ENCODE peak calls at places on chromosomes 13 and 19, in six cellular contexts. One of them, this sample, is unnamed.

GRCh38 chr19:47186337-47187022 is 44.5 kb downstream of the BBC3 start:
- DNase-seq in K562: no peak
- DNase-seq in IMR-90: no peak
- DNase-seq in GM12878: peak; percentile 89
- DNase-seq in SK-N-SH: peak; percentile 41
- DNase-seq in HepG2: no peak
- DNase-seq in this sample: no peak

GRCh38 chr13:29954082-29955043 is 103.9 kb upstream of the UBL3 start:
- DNase-seq in K562: no peak
- DNase-seq in IMR-90: no peak
- DNase-seq in GM12878: no peak
- DNase-seq in SK-N-SH: no peak
- DNase-seq in HepG2: no peak
- DNase-seq in this sample: no peak

GRCh38 chr13:59111711-59112110 is 1052.0 kb downstream of the DIAPH3 start:
- DNase-seq in K562: no peak
- DNase-seq in IMR-90: peak; percentile 86
- DNase-seq in GM12878: no peak
- DNase-seq in SK-N-SH: no peak
- DNase-seq in HepG2: no peak
- DNase-seq in this sample: no peak

GRCh38 chr13:42561752-42562467 is 12.0 kb upstream of the TNFSF11 start:
- DNase-seq in K562: no peak
- DNase-seq in IMR-90: no peak
- DNase-seq in GM12878: no peak
- DNase-seq in SK-N-SH: no peak
- DNase-seq in HepG2: no peak
- DNase-seq in this sample: no peak

GRCh38 chr19:48752511-48753365 is at the start of gene FUT1:
- DNase-seq in K562: peak; percentile 61
- DNase-seq in IMR-90: no peak
- DNase-seq in GM12878: no peak
- DNase-seq in SK-N-SH: peak; percentile 82
- DNase-seq in HepG2: no peak
- DNase-seq in this sample: no peak

GRCh38 chr19:18895828-18896341 is at the start of gene CERS1:
- DNase-seq in K562: peak; percentile 91
- DNase-seq in IMR-90: no peak
- DNase-seq in GM12878: no peak
- DNase-seq in SK-N-SH: peak; percentile 95
- DNase-seq in HepG2: no peak
- DNase-seq in this sample: no peak

GRCh38 chr13:112755331-112755730 is 65.5 kb downstream of the ATP11A start:
- DNase-seq in K562: no peak
- DNase-seq in IMR-90: no peak
- DNase-seq in GM12878: no peak
- DNase-seq in SK-N-SH: no peak
- DNase-seq in HepG2: no peak
- DNase-seq in this sample: no peak

GRCh38 chr13:111972261-111972780 is 94.6 kb upstream of the SOX1 start:
- DNase-seq in K562: no peak
- DNase-seq in IMR-90: no peak
- DNase-seq in GM12878: no peak
- DNase-seq in SK-N-SH: no peak
- DNase-seq in HepG2: no peak
- DNase-seq in this sample: no peak

GRCh38 chr13:74367193-74367592 is 233.0 kb upstream of the KLF12 start:
- DNase-seq in K562: no peak
- DNase-seq in IMR-90: no peak
- DNase-seq in GM12878: no peak
- DNase-seq in SK-N-SH: no peak
- DNase-seq in HepG2: no peak
- DNase-seq in this sample: no peak

GRCh38 chr19:18419195-18419698 is at the start of gene SSBP4:
- DNase-seq in K562: peak; percentile 84
- DNase-seq in IMR-90: peak; percentile 70
- DNase-seq in GM12878: no peak
- DNase-seq in SK-N-SH: peak; percentile 97
- DNase-seq in HepG2: peak; percentile 66
- DNase-seq in this sample: no peak

GRCh38 chr19:28409859-28410258 is 803.1 kb downstream of the UQCRFS1 start:
- DNase-seq in K562: no peak
- DNase-seq in IMR-90: no peak
- DNase-seq in GM12878: no peak
- DNase-seq in SK-N-SH: no peak
- DNase-seq in HepG2: no peak
- DNase-seq in this sample: no peak

GRCh38 chr13:82292334-82292733 is 1589.9 kb downstream of the SLITRK1 start:
- DNase-seq in K562: no peak
- DNase-seq in IMR-90: no peak
- DNase-seq in GM12878: no peak
- DNase-seq in SK-N-SH: no peak
- DNase-seq in HepG2: no peak
- DNase-seq in this sample: no peak

GRCh38 chr13:42181381-42181953 is 90.5 kb upstream of the AKAP11 start:
- DNase-seq in K562: no peak
- DNase-seq in IMR-90: no peak
- DNase-seq in GM12878: no peak
- DNase-seq in SK-N-SH: peak; percentile 11
- DNase-seq in HepG2: no peak
- DNase-seq in this sample: no peak

DNA sequence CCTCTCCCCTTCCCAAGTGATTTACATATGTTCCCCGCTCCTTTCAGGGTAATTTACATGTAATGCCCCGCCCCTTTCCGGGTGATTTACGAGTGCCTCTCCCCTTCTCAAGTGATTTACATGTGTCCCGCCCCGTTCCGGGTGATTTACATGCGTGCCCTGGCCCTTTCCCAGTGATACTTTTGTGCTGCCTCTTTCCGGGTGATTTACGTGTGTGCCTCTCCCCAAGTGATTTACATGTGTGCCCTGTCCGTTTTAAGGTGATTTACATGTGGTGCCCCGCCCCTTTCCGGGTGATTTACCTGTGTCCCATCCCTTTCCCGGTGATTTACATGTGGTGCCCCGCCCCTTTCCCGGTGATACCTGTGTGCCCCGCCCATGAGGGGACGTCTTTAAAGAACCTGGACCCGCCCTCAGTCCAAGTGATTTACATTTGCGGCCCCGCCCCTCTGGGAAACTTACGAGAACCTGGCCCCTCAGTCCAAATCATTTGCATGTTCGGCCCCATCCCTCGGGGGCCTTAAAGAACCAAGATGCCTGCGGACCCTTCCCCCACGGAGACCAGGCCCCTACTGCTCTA is 556 bp upstream of the LENG9 start:
- DNase-seq in K562: peak; percentile 74
- DNase-seq in IMR-90: peak; percentile 49
- DNase-seq in GM12878: peak; percentile 96
- DNase-seq in SK-N-SH: peak; percentile 75
- DNase-seq in HepG2: peak; percentile 96
- DNase-seq in this sample: peak; percentile 81
- TF ChIP-seq SMC3 in K562: no peak
- TF ChIP-seq SMC3 in IMR-90: no peak
- TF ChIP-seq SMC3 in GM12878: no peak
- TF ChIP-seq SMC3 in SK-N-SH: no peak
- TF ChIP-seq SMC3 in HepG2: peak; percentile 4
- TF ChIP-seq SMC3 in this sample: no peak

GRCh38 chr13:25679936-25680335 is 308.2 kb downstream of the ATP8A2 start:
- DNase-seq in K562: no peak
- DNase-seq in IMR-90: no peak
- DNase-seq in GM12878: no peak
- DNase-seq in SK-N-SH: no peak
- DNase-seq in HepG2: no peak
- DNase-seq in this sample: no peak

GRCh38 chr13:25677956-25678355 is 306.2 kb downstream of the ATP8A2 start:
- DNase-seq in K562: no peak
- DNase-seq in IMR-90: no peak
- DNase-seq in GM12878: no peak
- DNase-seq in SK-N-SH: no peak
- DNase-seq in HepG2: no peak
- DNase-seq in this sample: no peak

GRCh38 chr13:25679154-25679553 is 307.4 kb downstream of the ATP8A2 start:
- DNase-seq in K562: no peak
- DNase-seq in IMR-90: no peak
- DNase-seq in GM12878: no peak
- DNase-seq in SK-N-SH: no peak
- DNase-seq in HepG2: no peak
- DNase-seq in this sample: no peak

GRCh38 chr13:25675060-25675459 is 303.3 kb downstream of the ATP8A2 start:
- DNase-seq in K562: no peak
- DNase-seq in IMR-90: no peak
- DNase-seq in GM12878: no peak
- DNase-seq in SK-N-SH: no peak
- DNase-seq in HepG2: no peak
- DNase-seq in this sample: no peak

DNA sequence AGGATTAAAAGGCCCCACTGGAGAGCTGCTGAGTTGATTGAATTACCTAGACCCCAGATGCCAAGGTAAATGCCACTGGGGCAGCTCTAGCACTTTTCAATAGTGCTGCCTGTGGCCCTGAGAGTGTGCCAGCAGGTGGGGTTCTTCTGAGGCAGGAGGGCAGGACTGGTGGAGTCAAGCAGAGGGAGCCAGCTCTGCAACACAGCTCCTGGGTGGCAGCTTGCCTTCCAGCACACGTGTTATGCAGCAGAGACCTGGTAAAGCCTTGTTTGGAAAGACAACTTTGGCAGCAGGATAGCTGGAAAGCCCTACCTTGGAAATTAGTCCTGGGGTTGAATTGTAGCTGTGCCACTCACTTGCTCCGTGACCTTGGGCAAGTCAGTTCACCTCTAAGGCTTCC is 306.6 kb downstream of the ATP8A2 start:
- DNase-seq in K562: no peak
- DNase-seq in IMR-90: no peak
- DNase-seq in GM12878: no peak
- DNase-seq in SK-N-SH: no peak
- DNase-seq in HepG2: no peak
- DNase-seq in this sample: no peak
- TF ChIP-seq SMC3 in K562: no peak
- TF ChIP-seq SMC3 in IMR-90: no peak
- TF ChIP-seq SMC3 in GM12878: no peak
- TF ChIP-seq SMC3 in SK-N-SH: no peak
- TF ChIP-seq SMC3 in HepG2: no peak
- TF ChIP-seq SMC3 in this sample: no peak

DNA sequence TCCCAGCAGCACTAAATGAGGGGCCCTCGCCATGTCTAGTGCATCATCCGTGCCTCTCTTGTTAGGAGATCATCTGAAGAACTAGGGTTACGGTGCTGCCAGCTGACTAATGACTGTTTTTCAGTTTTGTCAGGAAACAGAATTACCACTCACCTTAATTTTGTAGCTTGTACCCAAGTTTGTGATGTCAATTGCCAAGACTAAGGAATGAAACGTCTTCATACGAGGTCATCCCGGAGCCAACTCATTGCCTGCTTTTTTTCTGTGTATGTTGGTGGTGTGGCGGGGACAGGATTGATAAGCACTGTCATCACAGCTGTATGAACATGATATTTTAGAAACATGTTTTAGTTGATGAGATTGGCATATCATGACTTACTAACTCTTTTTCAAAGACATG is 100.6 kb downstream of the TNFRSF19 start:
- DNase-seq in K562: no peak
- DNase-seq in IMR-90: peak; percentile 61
- DNase-seq in GM12878: no peak
- DNase-seq in SK-N-SH: no peak
- DNase-seq in HepG2: no peak
- DNase-seq in this sample: no peak
- TF ChIP-seq SMC3 in K562: no peak
- TF ChIP-seq SMC3 in IMR-90: no peak
- TF ChIP-seq SMC3 in GM12878: no peak
- TF ChIP-seq SMC3 in SK-N-SH: no peak
- TF ChIP-seq SMC3 in HepG2: no peak
- TF ChIP-seq SMC3 in this sample: no peak

GRCh38 chr13:99969934-99970760 is 1.4 kb downstream of the ZIC5 start:
- DNase-seq in K562: peak; percentile 76
- DNase-seq in IMR-90: no peak
- DNase-seq in GM12878: no peak
- DNase-seq in SK-N-SH: no peak
- DNase-seq in HepG2: peak; percentile 57
- DNase-seq in this sample: no peak

GRCh38 chr13:99969368-99969933 is 2.1 kb downstream of the ZIC5 start:
- DNase-seq in K562: no peak
- DNase-seq in IMR-90: no peak
- DNase-seq in GM12878: no peak
- DNase-seq in SK-N-SH: peak; percentile 56
- DNase-seq in HepG2: no peak
- DNase-seq in this sample: no peak

GRCh38 chr13:99967884-99968520 is 3.6 kb downstream of the ZIC5 start:
- DNase-seq in K562: peak; percentile 18
- DNase-seq in IMR-90: no peak
- DNase-seq in GM12878: no peak
- DNase-seq in SK-N-SH: peak; percentile 21
- DNase-seq in HepG2: no peak
- DNase-seq in this sample: no peak

GRCh38 chr13:99967498-99967883 is 4.1 kb downstream of the ZIC5 start:
- DNase-seq in K562: no peak
- DNase-seq in IMR-90: no peak
- DNase-seq in GM12878: no peak
- DNase-seq in SK-N-SH: peak; percentile 20
- DNase-seq in HepG2: no peak
- DNase-seq in this sample: no peak

GRCh38 chr13:99968521-99969367 is 2.8 kb downstream of the ZIC5 start:
- DNase-seq in K562: peak; percentile 10
- DNase-seq in IMR-90: no peak
- DNase-seq in GM12878: no peak
- DNase-seq in SK-N-SH: peak; percentile 67
- DNase-seq in HepG2: no peak
- DNase-seq in this sample: no peak
- TF ChIP-seq SMC3 in K562: no peak
- TF ChIP-seq SMC3 in IMR-90: no peak
- TF ChIP-seq SMC3 in GM12878: no peak
- TF ChIP-seq SMC3 in SK-N-SH: no peak
- TF ChIP-seq SMC3 in HepG2: no peak
- TF ChIP-seq SMC3 in this sample: no peak

DNA sequence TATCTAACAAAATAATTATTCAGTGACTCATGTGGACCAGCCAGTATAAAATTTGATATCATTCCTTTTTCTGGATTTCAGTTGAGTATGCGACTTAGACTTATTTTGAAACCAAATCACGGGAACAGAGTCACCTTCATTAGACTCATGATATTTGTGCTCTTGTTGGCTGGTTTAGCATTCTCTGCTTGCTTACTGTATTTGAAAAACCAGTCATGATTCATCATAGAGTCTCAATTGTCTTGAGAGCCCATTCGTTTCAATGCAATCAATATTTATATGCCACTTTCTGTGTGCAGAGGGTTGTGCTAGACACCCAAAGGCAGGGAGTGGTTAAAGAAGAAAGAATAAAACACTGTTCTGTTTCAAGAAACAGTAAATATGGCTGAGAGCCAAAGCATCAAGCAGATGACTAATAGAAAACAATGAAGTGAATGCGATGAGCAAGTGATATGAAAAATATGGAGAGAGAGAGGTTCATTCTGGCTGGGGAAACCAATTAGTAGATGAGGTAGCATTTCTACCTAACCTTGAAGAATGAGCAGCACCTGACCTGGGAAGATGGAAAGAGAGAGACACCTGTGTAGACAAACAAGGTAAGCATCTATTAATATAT is 99.6 kb upstream of the MBNL2 start:
- DNase-seq in K562: no peak
- DNase-seq in IMR-90: peak; percentile 73
- DNase-seq in GM12878: no peak
- DNase-seq in SK-N-SH: no peak
- DNase-seq in HepG2: no peak
- DNase-seq in this sample: no peak
- TF ChIP-seq SMC3 in K562: no peak
- TF ChIP-seq SMC3 in IMR-90: no peak
- TF ChIP-seq SMC3 in GM12878: no peak
- TF ChIP-seq SMC3 in SK-N-SH: no peak
- TF ChIP-seq SMC3 in HepG2: no peak
- TF ChIP-seq SMC3 in this sample: no peak

GRCh38 chr13:23788459-23788858 is 100.7 kb downstream of the MIPEP start:
- DNase-seq in K562: no peak
- DNase-seq in IMR-90: peak; percentile 21
- DNase-seq in GM12878: no peak
- DNase-seq in SK-N-SH: no peak
- DNase-seq in HepG2: no peak
- DNase-seq in this sample: no peak
- TF ChIP-seq SMC3 in K562: no peak
- TF ChIP-seq SMC3 in IMR-90: no peak
- TF ChIP-seq SMC3 in GM12878: no peak
- TF ChIP-seq SMC3 in SK-N-SH: no peak
- TF ChIP-seq SMC3 in HepG2: no peak
- TF ChIP-seq SMC3 in this sample: no peak

This sample was measured in A549.